ENCODE peak calls at places on chromosomes 7 and 10, in eight cellular contexts. F is GM23248, N is astrocyte of the spinal cord, Z is Peyer's patch, T is skeletal muscle cell, D is H7, H is HFF-Myc, R is upper lobe of right lung. Y is an unnamed sample.

GRCh38 chr10:102777696-102778530 is 34.2 kb downstream of the WBP1L start:
- DNase-seq in T (no peak), Z (no peak), N (no peak), R (no peak), D (no peak), H (no peak), F (no peak), Y (no peak)

GRCh38 chr10:110425684-110426293 is 71.9 kb upstream of the DUSP5 start:
- DNase-seq in D (no peak), Z (no peak), T (peak; percentile 99), N (peak; percentile 97), F (peak; percentile 98), H (peak; percentile 71), R (no peak), Y (no peak)

GRCh38 chr10:49161411-49161997 is 26.7 kb downstream of the TMEM273 start:
- DNase-seq in Z (no peak), D (peak; percentile 65), R (no peak), T (no peak), N (peak; percentile 60), F (peak; percentile 83), H (no peak), Y (no peak)

GRCh38 chr10:58393317-58393716 is 8.1 kb downstream of the TFAM start:
- DNase-seq in Z (no peak), T (no peak), N (no peak), R (no peak), D (no peak), H (no peak), F (peak; percentile 16), Y (no peak)

GRCh38 chr10:52442576-52442975 is 128.5 kb downstream of the DKK1 start:
- DNase-seq in F (peak; percentile 86), T (no peak), D (no peak), R (no peak), Z (no peak), N (peak; percentile 44), H (no peak), Y (no peak)

GRCh38 chr7:130878785-130879184 is 144.8 kb upstream of the KLF14 start:
- DNase-seq in R (no peak), N (no peak), D (no peak), F (no peak), Z (no peak), H (no peak), T (no peak), Y (no peak)

GRCh38 chr7:84248843-84249242 is 54.3 kb upstream of the SEMA3A start:
- DNase-seq in R (no peak), D (no peak), T (no peak), N (no peak), H (no peak), F (no peak), Z (no peak), Y (no peak)

GRCh38 chr7:86653919-86654659 is 10.4 kb downstream of the GRM3 start:
- DNase-seq in D (no peak), Z (no peak), F (peak; percentile 4), T (no peak), R (peak; percentile 60), H (no peak), N (no peak), Y (no peak)

GRCh38 chr7:69450436-69450835 is 147.8 kb upstream of the AUTS2 start:
- DNase-seq in Z (no peak), D (peak; percentile 35), T (no peak), R (no peak), H (no peak), F (no peak), N (no peak), Y (no peak)

GRCh38 chr7:130292682-130293257 is at the start of gene CPA4:
- DNase-seq in H (no peak), T (peak; percentile 97), F (peak; percentile 99), Z (no peak), N (peak; percentile 98), R (no peak), D (no peak), Y (no peak)

GRCh38 chr10:8146650-8147049 is 92.2 kb downstream of the GATA3 start:
- DNase-seq in T (no peak), Z (no peak), F (no peak), R (no peak), D (no peak), N (peak; percentile 47), H (no peak), Y (no peak)

GRCh38 chr10:64506963-64507362 is 985.8 kb downstream of the REEP3 start:
- DNase-seq in D (no peak), T (no peak), R (no peak), F (no peak), Z (no peak), N (no peak), H (no peak), Y (no peak)

GRCh38 chr7:151051108-151051507 is 2.8 kb downstream of the ASIC3 start:
- DNase-seq in R (peak; percentile 79), F (peak; percentile 89), N (peak; percentile 72), D (peak; percentile 95), H (no peak), T (no peak), Z (no peak), Y (peak; percentile 33)

GRCh38 chr7:96224073-96224472 is 97.8 kb downstream of the SLC25A13 start:
- DNase-seq in H (no peak), R (no peak), N (no peak), Z (no peak), F (no peak), D (no peak), T (no peak), Y (no peak)

GRCh38 chr7:131945948-131946525 is 389.6 kb upstream of the PODXL start:
- DNase-seq in D (peak; percentile 47), F (no peak), T (no peak), H (no peak), N (no peak), Z (no peak), R (no peak), Y (no peak)

GRCh38 chr10:70750156-70750703 is 34.9 kb downstream of the TBATA start:
- DNase-seq in N (no peak), F (peak; percentile 41), Z (no peak), D (no peak), R (peak; percentile 35), H (no peak), T (no peak), Y (no peak)

GRCh38 chr10:86830043-86830591 is 73.7 kb downstream of the BMPR1A start:
- DNase-seq in R (no peak), N (no peak), F (no peak), T (no peak), Z (no peak), H (no peak), D (no peak), Y (no peak)

GRCh38 chr10:127906548-127907377 is at the start of gene PTPRE:
- DNase-seq in R (peak; percentile 92), D (peak; percentile 96), N (peak; percentile 40), Z (peak; percentile 39), H (no peak), F (peak; percentile 92), T (no peak), Y (peak; percentile 71)

GRCh38 chr10:63525021-63525420 is 3.8 kb downstream of the REEP3 start:
- DNase-seq in Z (no peak), D (no peak), H (no peak), F (no peak), N (no peak), R (no peak), T (no peak), Y (no peak)

GRCh38 chr10:16674147-16674703 is 143.0 kb downstream of the RSU1 start:
- DNase-seq in N (no peak), H (no peak), D (no peak), F (no peak), R (no peak), T (no peak), Z (no peak), Y (no peak)

DNA sequence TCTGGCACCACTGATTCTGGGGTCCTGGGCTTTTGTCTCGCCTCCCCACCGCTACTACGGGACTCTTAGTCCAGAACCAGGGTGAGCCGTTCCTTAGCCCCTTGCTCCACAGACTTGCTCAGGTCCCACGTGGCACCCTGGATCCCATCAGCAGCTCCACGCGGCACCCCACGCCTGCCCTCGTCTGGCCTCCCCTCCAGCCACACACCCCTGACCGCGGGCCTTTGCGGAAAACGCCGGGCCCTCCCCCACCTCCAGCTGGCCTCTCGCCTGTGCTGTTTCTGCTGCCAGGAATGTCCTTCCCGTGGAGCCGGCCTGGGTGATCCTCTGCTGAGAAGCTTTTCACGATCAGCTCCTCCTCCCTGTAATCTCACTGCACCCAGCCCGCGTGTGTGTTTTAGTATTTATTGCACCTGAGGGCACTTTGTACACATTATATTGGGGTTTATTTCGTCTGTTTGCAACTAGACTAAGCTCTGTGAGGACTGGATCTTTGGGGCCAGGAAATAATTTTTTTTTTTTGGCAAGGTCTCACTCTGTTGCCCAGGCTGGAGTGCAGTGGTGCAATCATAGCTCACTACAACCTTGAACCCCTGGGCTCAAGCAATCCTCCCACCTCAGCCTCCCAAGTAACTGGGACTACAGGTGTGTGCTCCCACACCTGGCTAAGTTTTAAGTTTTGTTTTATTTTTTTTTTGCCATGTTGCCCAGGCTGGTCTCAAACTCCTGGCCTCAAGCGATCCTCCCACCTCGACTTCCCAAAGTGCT is 10.5 kb upstream of the TTYH3 start:
- DNase-seq in H (no peak), F (peak; percentile 71), R (peak; percentile 80), Z (no peak), D (peak; percentile 85), N (peak; percentile 65), T (no peak), Y (no peak)
- H3K4me3 ChIP-seq in H (no peak overlapping the region), F (no peak overlapping the region), R (no peak overlapping the region), Z (no peak overlapping the region), D (no peak overlapping the region), N (no peak overlapping the region), T (no peak overlapping the region), Y (no peak overlapping the region)

GRCh38 chr10:92965314-92965713 is 95.3 kb upstream of the CYP26C1 start:
- DNase-seq in Z (no peak), T (no peak), F (peak; percentile 62), H (no peak), R (no peak), N (peak; percentile 73), D (peak; percentile 5), Y (peak; percentile 66)
- H3K4me3 ChIP-seq in Z (no peak overlapping the region), T (no peak overlapping the region), F (peak overlapping the region; percentile 54), H (no peak overlapping the region), R (peak overlapping the region; percentile 21), N (no peak overlapping the region), D (no peak overlapping the region), Y (no peak overlapping the region)

DNA sequence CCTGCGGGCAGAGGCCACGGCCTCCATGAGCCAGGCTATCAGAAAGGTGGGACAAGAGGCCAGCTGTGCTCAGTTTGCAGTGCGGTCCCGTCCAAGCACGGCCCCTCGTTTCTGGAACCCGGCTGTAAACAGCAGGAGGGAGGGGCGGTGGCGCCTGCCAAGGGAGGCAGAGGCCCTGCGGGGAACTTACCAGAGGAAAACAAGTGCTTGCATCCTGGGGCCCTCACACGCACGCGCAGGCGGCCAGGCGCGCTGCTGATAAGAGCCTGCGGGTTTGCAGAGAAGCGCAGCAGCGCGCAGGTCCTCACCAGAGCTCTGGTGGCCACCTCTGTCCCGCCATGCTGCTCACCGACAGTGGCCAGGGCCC is 10.7 kb downstream of the GPR146 start:
- DNase-seq in Z (peak; percentile 31), H (no peak), D (peak; percentile 67), N (peak; percentile 64), T (no peak), R (peak; percentile 90), F (no peak), Y (no peak)
- H3K4me3 ChIP-seq in Z (peak overlapping the region; percentile 18), H (no peak overlapping the region), D (no peak overlapping the region), N (no peak overlapping the region), T (no peak overlapping the region), R (peak overlapping the region; percentile 51), F (no peak overlapping the region), Y (no peak overlapping the region)

DNA sequence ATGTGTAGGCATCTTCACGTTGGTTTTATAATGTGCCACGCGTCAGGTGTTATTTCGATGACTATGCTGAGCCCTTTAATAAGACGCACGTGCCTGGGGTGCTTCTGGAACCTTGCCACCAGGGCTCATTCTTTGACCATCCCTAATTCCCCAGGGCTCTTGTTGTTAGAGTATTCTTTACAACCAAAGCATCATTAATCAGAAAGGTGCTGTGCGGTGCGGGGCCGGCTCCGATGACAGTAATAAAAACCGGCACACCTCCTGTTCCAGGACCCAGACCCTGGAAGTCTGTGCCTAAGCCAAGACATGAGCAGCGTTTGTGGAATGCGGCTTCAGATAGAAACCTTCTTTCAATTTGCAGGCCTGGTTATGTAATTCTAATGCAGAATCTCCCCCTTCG is 58.4 kb downstream of the MGMT start:
- DNase-seq in T (peak; percentile 27), H (peak; percentile 15), Z (no peak), N (peak; percentile 24), R (no peak), D (no peak), F (peak; percentile 84), Y (no peak)
- H3K4me3 ChIP-seq in T (no peak overlapping the region), H (no peak overlapping the region), Z (no peak overlapping the region), N (no peak overlapping the region), R (no peak overlapping the region), D (no peak overlapping the region), F (peak overlapping the region; percentile 59), Y (no peak overlapping the region)